ENCODE peak calls at places on chromosomes 1 and 21, in ten cellular contexts. S is stimulated activated CD4-positive, alpha-beta T cell treated with anti-CD3 and anti-CD28 coated beads, TNF-alpha, amount 100 ng/mL, for 1 hour; G is NCI-H1092; T is pulmonary artery endothelial cell; W is CD8-positive, alpha-beta T cell; C is left cardiac atrium; A is GM23338; L is hypothalamus; N is heart left ventricle; F is activated gamma-delta T cell treated with Interleukin-2 at 50 U/mL for 16 hours. I is an unnamed sample.

GRCh38 chr1:33347650-33347992 is 26.7 kb upstream of the A3GALT2 start:
- DNase-seq in S (no peak), G (peak; percentile 29), T (no peak), W (no peak), C (peak; percentile 75), A (no peak), L (no peak), N (peak; percentile 73), F (no peak), I (no peak)

GRCh38 chr1:245154429-245155185 is at the start of gene KIF26B:
- DNase-seq in S (no peak), G (peak; percentile 42), T (no peak), W (no peak), C (peak; percentile 42), A (peak; percentile 48), L (no peak), N (peak; percentile 44), F (no peak), I (no peak)

GRCh38 chr1:77018386-77019156 is 151.3 kb downstream of the ST6GALNAC5 start:
- DNase-seq in S (no peak), G (no peak), T (no peak), W (no peak), C (no peak), A (peak; percentile 53), L (no peak), N (no peak), F (no peak), I (no peak)

GRCh38 chr1:19122668-19123067 is 87.4 kb downstream of the UBR4 start:
- DNase-seq in S (no peak), G (no peak), T (no peak), W (no peak), C (no peak), A (no peak), L (no peak), N (peak; percentile 62), F (no peak), I (peak; percentile 53)

GRCh38 chr1:224203243-224204016 is 20.4 kb downstream of the DEGS1 start:
- DNase-seq in S (no peak), G (no peak), T (no peak), W (no peak), C (peak; percentile 43), A (peak; percentile 77), L (no peak), N (peak; percentile 73), F (no peak), I (no peak)

GRCh38 chr1:29810121-29811120 is 574.1 kb downstream of the PTPRU start:
- DNase-seq in S (no peak), G (no peak), T (no peak), W (no peak), C (no peak), A (no peak), L (no peak), N (no peak), F (no peak), I (peak; percentile 80)

GRCh38 chr1:25653558-25653957 is 37.0 kb downstream of the MAN1C1 start:
- DNase-seq in S (no peak), G (no peak), T (no peak), W (no peak), C (no peak), A (no peak), L (no peak), N (no peak), F (no peak), I (peak; percentile 62)

GRCh38 chr21:21029159-21029558 is 30.9 kb downstream of the NCAM2 start:
- DNase-seq in S (no peak), G (no peak), T (no peak), W (no peak), C (no peak), A (peak; percentile 22), L (no peak), N (no peak), F (no peak), I (no peak)

I was measured in osteocyte.